ENCODE peak calls at places on chromosomes 16 and 17, in ten cellular contexts. One of them, this sample, is unnamed.

GRCh38 chr16:2089676-2090480 is 42.1 kb downstream of the TSC2 start:
- DNase-seq in naive thymus-derived CD8-positive, alpha-beta T cell: no peak
- DNase-seq in activated naive CD8-positive, alpha-beta T cell treated with anti-CD3 and anti-CD28 coated beads for 36 hours: no peak
- DNase-seq in cardiac muscle cell: no peak
- DNase-seq in HEK293T: no peak
- DNase-seq in CD4-positive, alpha-beta memory T cell: no peak
- DNase-seq in HTR-8/SVneo: no peak
- DNase-seq in AG09319: no peak
- DNase-seq in A549: no peak
- DNase-seq in dermis blood vessel endothelial cell: no peak
- DNase-seq in this sample: no peak

GRCh38 chr17:77942111-77942988 is 16.2 kb upstream of the TNRC6C start:
- DNase-seq in naive thymus-derived CD8-positive, alpha-beta T cell: no peak
- DNase-seq in activated naive CD8-positive, alpha-beta T cell treated with anti-CD3 and anti-CD28 coated beads for 36 hours: no peak
- DNase-seq in cardiac muscle cell: no peak
- DNase-seq in HEK293T: no peak
- DNase-seq in CD4-positive, alpha-beta memory T cell: no peak
- DNase-seq in HTR-8/SVneo: no peak
- DNase-seq in AG09319: no peak
- DNase-seq in A549: no peak
- DNase-seq in dermis blood vessel endothelial cell: no peak
- DNase-seq in this sample: no peak

GRCh38 chr17:54771409-54771808 is 129.2 kb upstream of the TOM1L1 start:
- DNase-seq in naive thymus-derived CD8-positive, alpha-beta T cell: no peak
- DNase-seq in activated naive CD8-positive, alpha-beta T cell treated with anti-CD3 and anti-CD28 coated beads for 36 hours: no peak
- DNase-seq in cardiac muscle cell: no peak
- DNase-seq in HEK293T: no peak
- DNase-seq in CD4-positive, alpha-beta memory T cell: no peak
- DNase-seq in HTR-8/SVneo: no peak
- DNase-seq in AG09319: no peak
- DNase-seq in A549: no peak
- DNase-seq in dermis blood vessel endothelial cell: no peak
- DNase-seq in this sample: peak; percentile 33

GRCh38 chr16:19400709-19401108 is 17.0 kb upstream of the TMC5 start:
- DNase-seq in naive thymus-derived CD8-positive, alpha-beta T cell: no peak
- DNase-seq in activated naive CD8-positive, alpha-beta T cell treated with anti-CD3 and anti-CD28 coated beads for 36 hours: peak; percentile 3
- DNase-seq in cardiac muscle cell: no peak
- DNase-seq in HEK293T: peak; percentile 18
- DNase-seq in CD4-positive, alpha-beta memory T cell: no peak
- DNase-seq in HTR-8/SVneo: no peak
- DNase-seq in AG09319: no peak
- DNase-seq in A549: no peak
- DNase-seq in dermis blood vessel endothelial cell: no peak
- DNase-seq in this sample: no peak

GRCh38 chr16:48907906-48908634 is 298.1 kb upstream of the N4BP1 start:
- DNase-seq in naive thymus-derived CD8-positive, alpha-beta T cell: no peak
- DNase-seq in activated naive CD8-positive, alpha-beta T cell treated with anti-CD3 and anti-CD28 coated beads for 36 hours: no peak
- DNase-seq in cardiac muscle cell: no peak
- DNase-seq in HEK293T: no peak
- DNase-seq in CD4-positive, alpha-beta memory T cell: no peak
- DNase-seq in HTR-8/SVneo: no peak
- DNase-seq in AG09319: no peak
- DNase-seq in A549: no peak
- DNase-seq in dermis blood vessel endothelial cell: no peak
- DNase-seq in this sample: no peak

GRCh38 chr17:10042589-10043244 is 137.6 kb upstream of the RCVRN start:
- DNase-seq in naive thymus-derived CD8-positive, alpha-beta T cell: no peak
- DNase-seq in activated naive CD8-positive, alpha-beta T cell treated with anti-CD3 and anti-CD28 coated beads for 36 hours: no peak
- DNase-seq in cardiac muscle cell: no peak
- DNase-seq in HEK293T: no peak
- DNase-seq in CD4-positive, alpha-beta memory T cell: no peak
- DNase-seq in HTR-8/SVneo: no peak
- DNase-seq in AG09319: no peak
- DNase-seq in A549: no peak
- DNase-seq in dermis blood vessel endothelial cell: no peak
- DNase-seq in this sample: no peak

GRCh38 chr17:40316571-40317344 is 7.8 kb downstream of the RARA start:
- DNase-seq in naive thymus-derived CD8-positive, alpha-beta T cell: no peak
- DNase-seq in activated naive CD8-positive, alpha-beta T cell treated with anti-CD3 and anti-CD28 coated beads for 36 hours: no peak
- DNase-seq in cardiac muscle cell: peak; percentile 82
- DNase-seq in HEK293T: peak; percentile 28
- DNase-seq in CD4-positive, alpha-beta memory T cell: no peak
- DNase-seq in HTR-8/SVneo: peak; percentile 83
- DNase-seq in AG09319: no peak
- DNase-seq in A549: peak; percentile 82
- DNase-seq in dermis blood vessel endothelial cell: peak; percentile 72
- DNase-seq in this sample: peak; percentile 81

GRCh38 chr17:66432996-66433556 is 130.7 kb downstream of the PRKCA start:
- DNase-seq in naive thymus-derived CD8-positive, alpha-beta T cell: no peak
- DNase-seq in activated naive CD8-positive, alpha-beta T cell treated with anti-CD3 and anti-CD28 coated beads for 36 hours: no peak
- DNase-seq in cardiac muscle cell: no peak
- DNase-seq in HEK293T: no peak
- DNase-seq in CD4-positive, alpha-beta memory T cell: no peak
- DNase-seq in HTR-8/SVneo: peak; percentile 45
- DNase-seq in AG09319: no peak
- DNase-seq in A549: no peak
- DNase-seq in dermis blood vessel endothelial cell: no peak
- DNase-seq in this sample: no peak

GRCh38 chr17:62630365-62631085 is 3.1 kb downstream of the MRC2 start:
- DNase-seq in naive thymus-derived CD8-positive, alpha-beta T cell: no peak
- DNase-seq in activated naive CD8-positive, alpha-beta T cell treated with anti-CD3 and anti-CD28 coated beads for 36 hours: no peak
- DNase-seq in cardiac muscle cell: no peak
- DNase-seq in HEK293T: no peak
- DNase-seq in CD4-positive, alpha-beta memory T cell: no peak
- DNase-seq in HTR-8/SVneo: no peak
- DNase-seq in AG09319: no peak
- DNase-seq in A549: no peak
- DNase-seq in dermis blood vessel endothelial cell: no peak
- DNase-seq in this sample: no peak

GRCh38 chr17:9645858-9646555 is 690 bp downstream of the USP43 start:
- DNase-seq in naive thymus-derived CD8-positive, alpha-beta T cell: no peak
- DNase-seq in activated naive CD8-positive, alpha-beta T cell treated with anti-CD3 and anti-CD28 coated beads for 36 hours: peak; percentile 31
- DNase-seq in cardiac muscle cell: peak; percentile 71
- DNase-seq in HEK293T: peak; percentile 40
- DNase-seq in CD4-positive, alpha-beta memory T cell: peak; percentile 2
- DNase-seq in HTR-8/SVneo: no peak
- DNase-seq in AG09319: no peak
- DNase-seq in A549: peak; percentile 56
- DNase-seq in dermis blood vessel endothelial cell: peak; percentile 24
- DNase-seq in this sample: peak; percentile 74

GRCh38 chr17:77778636-77779524 is 179.6 kb upstream of the TNRC6C start:
- DNase-seq in naive thymus-derived CD8-positive, alpha-beta T cell: no peak
- DNase-seq in activated naive CD8-positive, alpha-beta T cell treated with anti-CD3 and anti-CD28 coated beads for 36 hours: no peak
- DNase-seq in cardiac muscle cell: no peak
- DNase-seq in HEK293T: no peak
- DNase-seq in CD4-positive, alpha-beta memory T cell: no peak
- DNase-seq in HTR-8/SVneo: no peak
- DNase-seq in AG09319: no peak
- DNase-seq in A549: no peak
- DNase-seq in dermis blood vessel endothelial cell: no peak
- DNase-seq in this sample: no peak

GRCh38 chr16:87344165-87344930 is 27.2 kb upstream of the C16orf95 start:
- DNase-seq in naive thymus-derived CD8-positive, alpha-beta T cell: no peak
- DNase-seq in activated naive CD8-positive, alpha-beta T cell treated with anti-CD3 and anti-CD28 coated beads for 36 hours: no peak
- DNase-seq in cardiac muscle cell: no peak
- DNase-seq in HEK293T: no peak
- DNase-seq in CD4-positive, alpha-beta memory T cell: no peak
- DNase-seq in HTR-8/SVneo: no peak
- DNase-seq in AG09319: no peak
- DNase-seq in A549: no peak
- DNase-seq in dermis blood vessel endothelial cell: peak; percentile 12
- DNase-seq in this sample: no peak

GRCh38 chr16:89297156-89297869 is 79.8 kb downstream of the ZNF778 start:
- DNase-seq in naive thymus-derived CD8-positive, alpha-beta T cell: no peak
- DNase-seq in activated naive CD8-positive, alpha-beta T cell treated with anti-CD3 and anti-CD28 coated beads for 36 hours: no peak
- DNase-seq in cardiac muscle cell: no peak
- DNase-seq in HEK293T: no peak
- DNase-seq in CD4-positive, alpha-beta memory T cell: no peak
- DNase-seq in HTR-8/SVneo: no peak
- DNase-seq in AG09319: no peak
- DNase-seq in A549: no peak
- DNase-seq in dermis blood vessel endothelial cell: no peak
- DNase-seq in this sample: no peak

GRCh38 chr17:55053855-55054254 is 85.3 kb downstream of the STXBP4 start:
- DNase-seq in naive thymus-derived CD8-positive, alpha-beta T cell: no peak
- DNase-seq in activated naive CD8-positive, alpha-beta T cell treated with anti-CD3 and anti-CD28 coated beads for 36 hours: no peak
- DNase-seq in cardiac muscle cell: no peak
- DNase-seq in HEK293T: no peak
- DNase-seq in CD4-positive, alpha-beta memory T cell: peak; percentile 18
- DNase-seq in HTR-8/SVneo: no peak
- DNase-seq in AG09319: no peak
- DNase-seq in A549: no peak
- DNase-seq in dermis blood vessel endothelial cell: peak; percentile 25
- DNase-seq in this sample: peak; percentile 12

GRCh38 chr17:63843387-63844292 is 1.2 kb upstream of the SMARCD2 start:
- DNase-seq in naive thymus-derived CD8-positive, alpha-beta T cell: peak; percentile 27
- DNase-seq in activated naive CD8-positive, alpha-beta T cell treated with anti-CD3 and anti-CD28 coated beads for 36 hours: no peak
- DNase-seq in cardiac muscle cell: no peak
- DNase-seq in HEK293T: no peak
- DNase-seq in CD4-positive, alpha-beta memory T cell: no peak
- DNase-seq in HTR-8/SVneo: no peak
- DNase-seq in AG09319: no peak
- DNase-seq in A549: no peak
- DNase-seq in dermis blood vessel endothelial cell: peak; percentile 81
- DNase-seq in this sample: peak; percentile 86

GRCh38 chr16:73170587-73170986 is 122.7 kb upstream of the ZFHX3 start:
- DNase-seq in naive thymus-derived CD8-positive, alpha-beta T cell: no peak
- DNase-seq in activated naive CD8-positive, alpha-beta T cell treated with anti-CD3 and anti-CD28 coated beads for 36 hours: no peak
- DNase-seq in cardiac muscle cell: no peak
- DNase-seq in HEK293T: no peak
- DNase-seq in CD4-positive, alpha-beta memory T cell: no peak
- DNase-seq in HTR-8/SVneo: no peak
- DNase-seq in AG09319: no peak
- DNase-seq in A549: no peak
- DNase-seq in dermis blood vessel endothelial cell: peak; percentile 68
- DNase-seq in this sample: peak; percentile 17

GRCh38 chr16:48030926-48031325 is 124.9 kb downstream of the ABCC12 start:
- DNase-seq in naive thymus-derived CD8-positive, alpha-beta T cell: no peak
- DNase-seq in activated naive CD8-positive, alpha-beta T cell treated with anti-CD3 and anti-CD28 coated beads for 36 hours: no peak
- DNase-seq in cardiac muscle cell: no peak
- DNase-seq in HEK293T: no peak
- DNase-seq in CD4-positive, alpha-beta memory T cell: no peak
- DNase-seq in HTR-8/SVneo: no peak
- DNase-seq in AG09319: no peak
- DNase-seq in A549: no peak
- DNase-seq in dermis blood vessel endothelial cell: no peak
- DNase-seq in this sample: no peak

This sample was measured in kidney tubule cell.